ENCODE peak calls at places on chromosome 4, in eight cellular contexts. D is mesenteric fat pad; K is NCI-H2029; M is A172; T is foreskin keratinocyte; G is NT2/D1; A is activated gamma-delta T cell treated with Interleukin-2 at 50 U/mL for 16 hours; W is activated naive CD4-positive, alpha-beta T cell treated with anti-CD3 and anti-CD28 coated beads, Interleukin-2, amount 10 ng/mL, durations not matched to agents 7 days and 5 days. B is an unnamed sample.

GRCh38 chr4:160175064-160175643 is 1072.3 kb downstream of the RAPGEF2 start:
- DNase-seq in D (no peak), K (no peak), M (peak), T (peak), G (no peak), A (no peak), W (no peak), B (no peak)

GRCh38 chr4:143555676-143556075 is 42.2 kb downstream of the SMARCA5 start:
- DNase-seq in D (no peak), K (no peak), M (no peak), T (peak), G (no peak), A (no peak), W (no peak), B (no peak)

GRCh38 chr4:113784497-113785254 is 23.1 kb upstream of the CAMK2D start:
- DNase-seq in D (no peak), K (no peak), M (peak), T (peak), G (no peak), A (no peak), W (no peak), B (no peak)

GRCh38 chr4:178215309-178215708 is 773.1 kb upstream of the AGA start:
- DNase-seq in D (no peak), K (no peak), M (no peak), T (no peak), G (no peak), A (no peak), W (no peak), B (no peak)

GRCh38 chr4:56139241-56139827 is 190.6 kb downstream of the CEP135 start:
- DNase-seq in D (no peak), K (no peak), M (no peak), T (no peak), G (no peak), A (no peak), W (no peak), B (no peak)

GRCh38 chr4:155546451-155546850 is 120.2 kb upstream of the GUCY1A1 start:
- DNase-seq in D (no peak), K (no peak), M (no peak), T (no peak), G (no peak), A (no peak), W (no peak), B (no peak)

GRCh38 chr4:138875886-138876608 is 139.5 kb upstream of the NOCT start:
- DNase-seq in D (no peak), K (no peak), M (peak), T (peak), G (peak), A (no peak), W (no peak), B (no peak)

GRCh38 chr4:130648570-130648969 is 1552.6 kb downstream of the C4orf33 start:
- DNase-seq in D (no peak), K (no peak), M (no peak), T (no peak), G (no peak), A (no peak), W (no peak), B (no peak)